ENCODE peak calls at places on chromosomes 7 and 10, in seven cellular contexts. O is caudate nucleus, T is IMR-90, L is tibial artery, N is lung, B is astrocyte, S is neural progenitor cell. G is an unnamed sample.

GRCh38 chr7:106611911-106612310 is 49.0 kb downstream of the CCDC71L start:
- DNase-seq in O (no peak), T (no peak), L (no peak), N (no peak), B (no peak), S (no peak), G (no peak)

GRCh38 chr10:91856637-91857036 is 52.6 kb downstream of the FGFBP3 start:
- DNase-seq in O (no peak), T (no peak), L (no peak), N (no peak), B (no peak), S (peak; percentile 22), G (no peak)

GRCh38 chr10:110859947-110860376 is 11.8 kb upstream of the PDCD4 start:
- DNase-seq in O (no peak), T (peak; percentile 72), L (peak; percentile 47), N (no peak), B (peak; percentile 26), S (no peak), G (no peak)

GRCh38 chr7:15675379-15675778 is 11.1 kb downstream of the MEOX2 start:
- DNase-seq in O (no peak), T (no peak), L (no peak), N (no peak), B (no peak), S (no peak), G (no peak)

GRCh38 chr10:73768881-73769280 is 13.0 kb upstream of the CHCHD1 start:
- DNase-seq in O (no peak), T (no peak), L (no peak), N (no peak), B (no peak), S (no peak), G (peak; percentile 54)

GRCh38 chr7:138979988-138980574 is 1.1 kb downstream of the KIAA1549 start:
- DNase-seq in O (no peak), T (no peak), L (no peak), N (no peak), B (peak; percentile 29), S (peak; percentile 37), G (no peak)

GRCh38 chr10:12566161-12567115 is 217.1 kb downstream of the CAMK1D start:
- DNase-seq in O (no peak), T (peak; percentile 52), L (peak; percentile 65), N (no peak), B (peak; percentile 72), S (no peak), G (no peak)

GRCh38 chr7:44378744-44379143 is 53.4 kb upstream of the CAMK2B start:
- DNase-seq in O (no peak), T (peak; percentile 92), L (no peak), N (peak; percentile 21), B (peak; percentile 84), S (no peak), G (no peak)

GRCh38 chr7:130274983-130275649 is 8.5 kb downstream of the CPA2 start:
- DNase-seq in O (no peak), T (no peak), L (no peak), N (no peak), B (peak; percentile 15), S (peak; percentile 61), G (no peak)

GRCh38 chr7:27771111-27771510 is 31.1 kb downstream of the TAX1BP1 start:
- DNase-seq in O (no peak), T (no peak), L (no peak), N (no peak), B (no peak), S (no peak), G (no peak)

GRCh38 chr10:93023013-93023650 is 37.5 kb upstream of the CYP26C1 start:
- DNase-seq in O (no peak), T (no peak), L (no peak), N (no peak), B (no peak), S (no peak), G (no peak)

GRCh38 chr7:79523426-79523825 is 70.0 kb upstream of the MAGI2 start:
- DNase-seq in O (no peak), T (peak; percentile 29), L (no peak), N (no peak), B (no peak), S (no peak), G (no peak)

GRCh38 chr10:5942471-5942870 is 34.9 kb downstream of the IL15RA start:
- DNase-seq in O (no peak), T (no peak), L (peak; percentile 70), N (peak; percentile 52), B (no peak), S (no peak), G (no peak)

GRCh38 chr10:33314788-33315561 is 19.5 kb downstream of the NRP1 start:
- DNase-seq in O (no peak), T (peak; percentile 80), L (no peak), N (no peak), B (peak; percentile 56), S (no peak), G (no peak)

GRCh38 chr7:72785166-72785955 is 42.6 kb downstream of the TYW1B start:
- DNase-seq in O (no peak), T (peak; percentile 71), L (no peak), N (no peak), B (peak; percentile 62), S (no peak), G (no peak)

GRCh38 chr7:101659706-101660105 is 30.6 kb upstream of the MYL10 start:
- DNase-seq in O (no peak), T (peak; percentile 11), L (no peak), N (no peak), B (peak; percentile 34), S (no peak), G (no peak)

GRCh38 chr7:47491637-47492036 is 90.3 kb downstream of the TNS3 start:
- DNase-seq in O (no peak), T (no peak), L (no peak), N (no peak), B (no peak), S (no peak), G (no peak)

GRCh38 chr10:113030453-113030852 is 80.4 kb downstream of the TCF7L2 start:
- DNase-seq in O (no peak), T (peak; percentile 63), L (no peak), N (no peak), B (peak; percentile 73), S (no peak), G (no peak)

GRCh38 chr7:54888736-54889082 is 129.7 kb upstream of the SEC61G start:
- DNase-seq in O (no peak), T (no peak), L (no peak), N (no peak), B (no peak), S (no peak), G (no peak)

GRCh38 chr7:4642468-4643203 is 39.5 kb upstream of the FOXK1 start:
- DNase-seq in O (no peak), T (no peak), L (no peak), N (no peak), B (no peak), S (no peak), G (no peak)

GRCh38 chr7:75931676-75932075 is 16.7 kb downstream of the POR start:
- DNase-seq in O (no peak), T (no peak), L (no peak), N (no peak), B (no peak), S (no peak), G (no peak)

GRCh38 chr7:113179313-113179712 is 61.0 kb upstream of the SMIM30 start:
- DNase-seq in O (no peak), T (peak; percentile 19), L (no peak), N (no peak), B (no peak), S (no peak), G (no peak)

GRCh38 chr10:12984165-12984747 is 17.3 kb downstream of the CCDC3 start:
- DNase-seq in O (no peak), T (peak; percentile 45), L (no peak), N (no peak), B (peak; percentile 79), S (no peak), G (no peak)

GRCh38 chr10:49310460-49310859 is 11.5 kb downstream of the C10orf71 start:
- DNase-seq in O (no peak), T (no peak), L (no peak), N (no peak), B (no peak), S (no peak), G (no peak)

GRCh38 chr10:19876570-19876969 is 60.3 kb downstream of the PLXDC2 start:
- DNase-seq in O (no peak), T (no peak), L (no peak), N (no peak), B (no peak), S (no peak), G (no peak)
- H3K27ac ChIP-seq in O (no peak overlapping the region), T (no peak overlapping the region), L (no peak overlapping the region), N (no peak overlapping the region), B (no peak overlapping the region), S (no peak overlapping the region), G (no peak overlapping the region)

GRCh38 chr10:99681553-99681952 is 22.2 kb downstream of the ENTPD7 start:
- DNase-seq in O (no peak), T (peak; percentile 84), L (no peak), N (no peak), B (peak; percentile 78), S (no peak), G (no peak)
- H3K27ac ChIP-seq in O (no peak overlapping the region), T (no peak overlapping the region), L (no peak overlapping the region), N (no peak overlapping the region), B (peak overlapping the region; percentile 64), S (no peak overlapping the region), G (no peak overlapping the region)

GRCh38 chr10:14414901-14415300 is 84.2 kb upstream of the FRMD4A start:
- DNase-seq in O (no peak), T (peak; percentile 85), L (no peak), N (no peak), B (peak; percentile 89), S (no peak), G (no peak)

GRCh38 chr10:14412624-14413023 is 81.9 kb upstream of the FRMD4A start:
- DNase-seq in O (no peak), T (peak; percentile 21), L (no peak), N (no peak), B (no peak), S (no peak), G (no peak)

GRCh38 chr10:14413583-14413982 is 82.9 kb upstream of the FRMD4A start:
- DNase-seq in O (no peak), T (peak; percentile 12), L (no peak), N (no peak), B (no peak), S (no peak), G (no peak)

GRCh38 chr10:14415676-14416307 is 85.1 kb upstream of the FRMD4A start:
- DNase-seq in O (no peak), T (no peak), L (no peak), N (no peak), B (peak; percentile 50), S (no peak), G (no peak)

GRCh38 chr10:14416308-14416700 is 85.6 kb upstream of the FRMD4A start:
- DNase-seq in O (no peak), T (no peak), L (no peak), N (no peak), B (peak; percentile 60), S (no peak), G (no peak)
- H3K27ac ChIP-seq in O (no peak overlapping the region), T (no peak overlapping the region), L (no peak overlapping the region), N (no peak overlapping the region), B (no peak overlapping the region), S (no peak overlapping the region), G (no peak overlapping the region)

DNA sequence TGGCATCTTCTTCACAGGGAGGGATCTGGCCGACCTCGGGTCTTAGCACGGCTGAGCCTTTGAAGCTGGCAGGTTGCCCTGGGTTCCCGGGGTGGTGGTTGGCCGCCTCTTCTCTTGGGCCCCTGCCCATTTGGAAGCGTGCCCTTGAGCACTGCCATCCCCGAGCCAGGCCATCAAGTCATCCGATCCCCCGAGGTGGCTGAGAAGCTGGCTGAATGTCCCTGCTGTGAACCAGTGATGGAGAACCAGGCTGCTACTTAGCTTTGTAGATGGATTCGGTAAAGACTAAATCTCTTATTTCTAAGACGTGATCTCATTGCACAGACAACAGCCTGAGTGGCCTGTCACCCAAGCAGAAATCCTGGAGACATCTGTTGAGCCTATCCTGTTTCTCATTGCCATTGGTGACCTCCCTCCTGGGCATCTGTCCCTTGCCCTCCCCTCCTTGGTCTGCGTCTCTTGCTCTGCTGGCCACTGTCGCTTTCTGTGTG is 74.3 kb downstream of the GRK5 start:
- DNase-seq in O (peak; percentile 4), T (no peak), L (peak; percentile 72), N (no peak), B (peak; percentile 16), S (no peak), G (no peak)
- H3K27ac ChIP-seq in O (no peak overlapping the region), T (no peak overlapping the region), L (peak overlapping the region; percentile 53), N (peak overlapping the region; percentile 54), B (no peak overlapping the region), S (no peak overlapping the region), G (no peak overlapping the region)

G was measured in CD8-positive, alpha-beta memory T cell.